ENCODE peak calls at places on chromosomes 16 and 17, in five cellular contexts. P is B cell, D is mesendoderm, B is hepatic stellate cell, V is RCC 7860. N is an unnamed sample.

GRCh38 chr16:73043828-73044493 is 4.0 kb downstream of the ZFHX3 start:
- DNase-seq in P (no peak), D (no peak), B (peak; percentile 81), V (no peak), N (no peak)

GRCh38 chr17:14121952-14122351 is 52.6 kb downstream of the COX10 start:
- DNase-seq in P (no peak), D (no peak), B (no peak), V (no peak), N (no peak)

GRCh38 chr17:50591338-50591737 is 30.8 kb downstream of the CACNA1G start:
- DNase-seq in P (no peak), D (no peak), B (no peak), V (no peak), N (no peak)

GRCh38 chr17:9929873-9930272 is 24.8 kb upstream of the RCVRN start:
- DNase-seq in P (no peak), D (no peak), B (no peak), V (no peak), N (no peak)

GRCh38 chr17:68657166-68657940 is 56.2 kb upstream of the FAM20A start:
- DNase-seq in P (no peak), D (no peak), B (no peak), V (no peak), N (no peak)

GRCh38 chr17:43986225-43986981 is 18.0 kb upstream of the NAGS start:
- DNase-seq in P (no peak), D (no peak), B (no peak), V (no peak), N (no peak)

GRCh38 chr16:86298166-86299131 is 211.9 kb upstream of the FOXF1 start:
- DNase-seq in P (no peak), D (no peak), B (peak; percentile 72), V (no peak), N (no peak)

GRCh38 chr17:42950044-42950783 is 14.0 kb downstream of the AARSD1 start:
- DNase-seq in P (no peak), D (no peak), B (no peak), V (no peak), N (no peak)

GRCh38 chr17:923633-924032 is 55.9 kb downstream of the NXN start:
- DNase-seq in P (no peak), D (no peak), B (no peak), V (no peak), N (no peak)

GRCh38 chr16:27685802-27686201 is 135.9 kb downstream of the KATNIP start:
- DNase-seq in P (no peak), D (no peak), B (peak; percentile 40), V (no peak), N (peak; percentile 34)

GRCh38 chr17:38448208-38448776 is 20.0 kb downstream of the ARHGAP23 start:
- DNase-seq in P (no peak), D (no peak), B (no peak), V (peak; percentile 26), N (no peak)

GRCh38 chr17:43665387-43666101 is 3.8 kb upstream of the MEOX1 start:
- DNase-seq in P (no peak), D (no peak), B (no peak), V (no peak), N (no peak)

GRCh38 chr16:58317608-58318152 is 22.9 kb upstream of the PRSS54 start:
- DNase-seq in P (no peak), D (no peak), B (no peak), V (no peak), N (no peak)

GRCh38 chr16:11556945-11557720 is 29.6 kb downstream of the LITAF start:
- DNase-seq in P (no peak), D (no peak), B (no peak), V (no peak), N (no peak)